ENCODE peak calls at places on chromosome 13, in five cellular contexts. C is mucosa of descending colon; T is CD4-positive, alpha-beta memory T cell; Y is tibial nerve; H is foreskin fibroblast. B is an unnamed sample.

GRCh38 chr13:58434943-58435342 is 803.4 kb downstream of the PCDH17 start:
- DNase-seq in C (no peak), T (no peak), Y (no peak), H (no peak), B (no peak)

GRCh38 chr13:109568273-109568900 is 218.0 kb downstream of the IRS2 start:
- DNase-seq in C (no peak), T (no peak), Y (no peak), H (peak), B (no peak)

GRCh38 chr13:110648848-110649421 is 33.6 kb downstream of the NAXD start:
- DNase-seq in C (no peak), T (no peak), Y (no peak), H (no peak), B (no peak)

GRCh38 chr13:97223711-97224461 is 1.8 kb downstream of the MBNL2 start:
- DNase-seq in C (peak), T (peak), Y (peak), H (peak), B (peak)

GRCh38 chr13:79090552-79091159 is 315.4 kb downstream of the RBM26 start:
- DNase-seq in C (no peak), T (no peak), Y (no peak), H (no peak), B (no peak)

GRCh38 chr13:60788156-60788829 is 391.3 kb downstream of the TDRD3 start:
- DNase-seq in C (no peak), T (no peak), Y (peak), H (no peak), B (no peak)

GRCh38 chr13:44899967-44900366 is 89.3 kb downstream of the NUFIP1 start:
- DNase-seq in C (no peak), T (no peak), Y (no peak), H (no peak), B (no peak)

GRCh38 chr13:105914637-105915036 is 620.8 kb downstream of the EFNB2 start:
- DNase-seq in C (no peak), T (no peak), Y (no peak), H (peak), B (no peak)

GRCh38 chr13:94309997-94310842 is 169.3 kb downstream of the DCT start:
- DNase-seq in C (no peak), T (no peak), Y (no peak), H (peak), B (no peak)

GRCh38 chr13:42028113-42028799 is 20.2 kb upstream of the DGKH start:
- DNase-seq in C (peak), T (no peak), Y (no peak), H (no peak), B (no peak)

GRCh38 chr13:48818495-48818961 is 157.2 kb upstream of the FNDC3A start:
- DNase-seq in C (no peak), T (no peak), Y (no peak), H (peak), B (no peak)

GRCh38 chr13:47788844-47789243 is 212.2 kb downstream of the SUCLA2 start:
- DNase-seq in C (no peak), T (no peak), Y (no peak), H (no peak), B (no peak)

GRCh38 chr13:59094149-59094548 is 1069.6 kb downstream of the DIAPH3 start:
- DNase-seq in C (no peak), T (no peak), Y (no peak), H (no peak), B (no peak)

GRCh38 chr13:23881408-23881785 is 7.8 kb downstream of the MIPEP start:
- DNase-seq in C (no peak), T (no peak), Y (no peak), H (no peak), B (no peak)

GRCh38 chr13:66033924-66034323 is 1196.2 kb downstream of the PCDH9 start:
- DNase-seq in C (no peak), T (no peak), Y (no peak), H (no peak), B (no peak)

GRCh38 chr13:76696370-76696769 is 189.8 kb downstream of the KCTD12 start:
- DNase-seq in C (no peak), T (no peak), Y (no peak), H (no peak), B (no peak)

GRCh38 chr13:107834268-107834667 is 381.1 kb downstream of the LIG4 start:
- DNase-seq in C (no peak), T (no peak), Y (no peak), H (no peak), B (no peak)

GRCh38 chr13:108789476-108789875 is 160.1 kb downstream of the MYO16 start:
- DNase-seq in C (no peak), T (no peak), Y (no peak), H (no peak), B (no peak)

GRCh38 chr13:90717451-90717936 is 630.0 kb upstream of the MIR17HG start:
- DNase-seq in C (no peak), T (no peak), Y (no peak), H (peak), B (no peak)

GRCh38 chr13:109344552-109345157 is 441.7 kb downstream of the IRS2 start:
- DNase-seq in C (no peak), T (no peak), Y (no peak), H (peak), B (no peak)

GRCh38 chr13:56351041-56351440 is 789.7 kb upstream of the PRR20A start:
- DNase-seq in C (no peak), T (no peak), Y (no peak), H (no peak), B (no peak)

GRCh38 chr13:114313061-114313860 is 1.0 kb upstream of the CHAMP1 start:
- DNase-seq in C (peak), T (no peak), Y (no peak), H (no peak), B (peak)

GRCh38 chr13:63680704-63681103 is 2265.1 kb upstream of the PCDH20 start:
- DNase-seq in C (no peak), T (no peak), Y (no peak), H (no peak), B (no peak)

GRCh38 chr13:30033681-30034447 is 183.4 kb upstream of the UBL3 start:
- DNase-seq in C (no peak), T (no peak), Y (no peak), H (peak), B (no peak)

GRCh38 chr13:54768214-54768613 is 1739.6 kb downstream of the OLFM4 start:
- DNase-seq in C (no peak), T (no peak), Y (no peak), H (no peak), B (no peak)

GRCh38 chr13:33230178-33230881 is 55.2 kb downstream of the STARD13 start:
- DNase-seq in C (no peak), T (no peak), Y (no peak), H (peak), B (no peak)

GRCh38 chr13:110364081-110364480 is 57.0 kb downstream of the COL4A2 start:
- DNase-seq in C (no peak), T (no peak), Y (no peak), H (no peak), B (no peak)

GRCh38 chr13:50892162-50892944 is 17.2 kb upstream of the RNASEH2B start:
- DNase-seq in C (peak), T (peak), Y (no peak), H (no peak), B (peak)

GRCh38 chr13:72290962-72291681 is 424.1 kb upstream of the DACH1 start:
- DNase-seq in C (no peak), T (no peak), Y (no peak), H (peak), B (peak)

GRCh38 chr13:71865858-71866172 is 1.2 kb downstream of the DACH1 start:
- DNase-seq in C (peak), T (no peak), Y (no peak), H (no peak), B (no peak)

GRCh38 chr13:23963947-23964346 is 66.6 kb upstream of the C1QTNF9B start:
- DNase-seq in C (no peak), T (no peak), Y (no peak), H (peak), B (no peak)

GRCh38 chr13:26929971-26930730 is 169.6 kb upstream of the GPR12 start:
- DNase-seq in C (peak), T (peak), Y (peak), H (peak), B (peak)
- H3K4me3 ChIP-seq in C (no peak), T (no peak), Y (no peak), H (no peak), B (no peak)

DNA sequence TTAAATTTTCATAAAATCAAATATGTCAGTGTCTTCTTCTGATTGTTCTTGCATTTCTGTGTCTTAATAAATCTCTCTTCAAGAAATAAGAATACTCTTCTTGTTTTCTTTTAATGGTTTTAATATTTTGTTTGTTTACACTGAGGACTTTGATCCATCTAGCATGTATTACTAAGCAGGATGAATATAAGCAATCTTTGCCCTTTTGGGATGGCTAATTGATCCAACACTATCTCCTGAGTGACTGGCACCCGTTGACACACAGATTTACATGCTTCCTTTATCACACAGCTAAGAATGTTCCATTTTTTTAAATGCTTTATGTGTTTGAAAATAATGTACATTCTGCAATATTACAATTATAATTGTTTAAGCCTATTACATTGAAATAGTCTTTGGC is 134.5 kb downstream of the TBC1D4 start:
- DNase-seq in C (no peak), T (no peak), Y (no peak), H (no peak), B (no peak)
- H3K4me3 ChIP-seq in C (no peak), T (no peak), Y (no peak), H (no peak), B (no peak)

GRCh38 chr13:20119960-20120359 is 40.9 kb downstream of the GJA3 start:
- DNase-seq in C (peak), T (no peak), Y (no peak), H (no peak), B (no peak)

GRCh38 chr13:20124303-20124702 is 36.5 kb downstream of the GJA3 start:
- DNase-seq in C (no peak), T (no peak), Y (no peak), H (no peak), B (no peak)

GRCh38 chr13:20125129-20125782 is 35.6 kb downstream of the GJA3 start:
- DNase-seq in C (no peak), T (no peak), Y (no peak), H (peak), B (no peak)

GRCh38 chr13:20118268-20119140 is 42.3 kb downstream of the GJA3 start:
- DNase-seq in C (peak), T (no peak), Y (peak), H (no peak), B (no peak)

GRCh38 chr13:20121154-20121515 is 39.7 kb downstream of the GJA3 start:
- DNase-seq in C (peak), T (no peak), Y (no peak), H (no peak), B (no peak)
- H3K4me3 ChIP-seq in C (no peak), T (no peak), Y (no peak), H (peak), B (peak)

GRCh38 chr13:103282571-103283450 is 216.6 kb upstream of the SLC10A2 start:
- DNase-seq in C (no peak), T (no peak), Y (no peak), H (no peak), B (no peak)
- H3K4me3 ChIP-seq in C (no peak), T (no peak), Y (no peak), H (no peak), B (no peak)

GRCh38 chr13:52950436-52950960 is 78.1 kb upstream of the OLFM4 start:
- DNase-seq in C (no peak), T (no peak), Y (no peak), H (no peak), B (no peak)

GRCh38 chr13:52949744-52950143 is 78.9 kb upstream of the OLFM4 start:
- DNase-seq in C (no peak), T (no peak), Y (no peak), H (no peak), B (no peak)

GRCh38 chr13:52961196-52961845 is 67.3 kb upstream of the OLFM4 start:
- DNase-seq in C (no peak), T (no peak), Y (no peak), H (no peak), B (no peak)

GRCh38 chr13:52954838-52955237 is 73.8 kb upstream of the OLFM4 start:
- DNase-seq in C (no peak), T (no peak), Y (no peak), H (no peak), B (no peak)

DNA sequence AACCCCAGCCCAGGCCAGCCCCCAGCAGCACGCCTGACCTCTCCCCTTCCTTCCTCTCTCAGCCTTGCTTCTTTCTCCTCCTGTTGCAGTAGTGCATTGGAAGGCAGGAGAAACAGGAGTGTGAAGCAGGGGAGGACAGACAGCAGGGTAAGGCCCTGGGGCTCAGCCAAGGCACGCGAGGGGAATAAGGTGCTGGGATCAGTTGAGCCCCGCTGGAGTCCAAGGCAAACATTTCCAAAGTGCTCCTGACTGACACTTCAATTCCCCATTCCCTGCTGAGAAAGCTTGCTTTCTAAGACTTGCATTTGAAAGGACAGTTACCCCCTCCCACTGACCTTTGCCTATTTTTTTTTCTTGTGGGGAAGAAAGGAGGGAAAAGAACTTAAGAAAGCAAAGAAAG is 73.1 kb upstream of the OLFM4 start:
- DNase-seq in C (no peak), T (no peak), Y (no peak), H (no peak), B (no peak)
- H3K4me3 ChIP-seq in C (no peak), T (no peak), Y (no peak), H (no peak), B (no peak)

GRCh38 chr13:28622286-28622685 is 36.6 kb upstream of the POMP start:
- DNase-seq in C (peak), T (no peak), Y (peak), H (no peak), B (no peak)
- H3K4me3 ChIP-seq in C (no peak), T (no peak), Y (no peak), H (no peak), B (no peak)

GRCh38 chr13:46553521-46553885 is 533 bp downstream of the LRCH1 start:
- DNase-seq in C (peak), T (no peak), Y (peak), H (no peak), B (no peak)

GRCh38 chr13:46550822-46551221 is 2.1 kb upstream of the LRCH1 start:
- DNase-seq in C (no peak), T (no peak), Y (no peak), H (no peak), B (no peak)

GRCh38 chr13:46552302-46552680 is 679 bp upstream of the LRCH1 start:
- DNase-seq in C (peak), T (no peak), Y (no peak), H (no peak), B (no peak)

GRCh38 chr13:46552888-46553520 is at the start of gene LRCH1:
- DNase-seq in C (peak), T (peak), Y (peak), H (peak), B (peak)

GRCh38 chr13:46551410-46552301 is 1.3 kb upstream of the LRCH1 start:
- DNase-seq in C (peak), T (peak), Y (peak), H (peak), B (no peak)
- H3K4me3 ChIP-seq in C (no peak), T (peak), Y (peak), H (peak), B (peak)

DNA sequence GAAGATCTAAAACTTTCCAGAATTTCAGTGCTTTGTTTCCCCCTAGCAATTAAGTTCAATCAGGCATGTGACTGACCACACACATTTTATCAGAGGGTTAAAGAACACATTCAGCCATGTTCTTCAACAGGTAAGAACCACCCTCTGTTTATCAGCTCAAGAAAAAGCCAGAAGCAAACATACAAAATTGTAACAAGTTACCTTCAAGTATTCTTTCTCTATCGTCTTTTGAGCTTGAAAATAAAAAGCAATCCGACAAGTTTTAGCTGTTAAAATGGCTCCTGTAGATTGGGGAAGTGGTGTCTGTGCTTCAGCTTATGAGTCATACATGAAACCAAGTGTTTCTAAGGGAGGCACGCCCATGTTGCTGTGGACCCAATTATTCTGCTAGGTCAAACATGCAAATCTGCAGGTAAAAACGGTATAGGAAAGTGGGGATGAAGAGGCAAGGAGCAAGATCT is at the start of gene ELF1:
- DNase-seq in C (peak), T (peak), Y (peak), H (peak), B (peak)
- H3K4me3 ChIP-seq in C (peak), T (peak), Y (no peak), H (no peak), B (peak)

GRCh38 chr13:52650731-52651130 is 1.9 kb upstream of the SUGT1 start:
- DNase-seq in C (no peak), T (no peak), Y (no peak), H (no peak), B (no peak)
- H3K4me3 ChIP-seq in C (no peak), T (no peak), Y (no peak), H (peak), B (peak)

DNA sequence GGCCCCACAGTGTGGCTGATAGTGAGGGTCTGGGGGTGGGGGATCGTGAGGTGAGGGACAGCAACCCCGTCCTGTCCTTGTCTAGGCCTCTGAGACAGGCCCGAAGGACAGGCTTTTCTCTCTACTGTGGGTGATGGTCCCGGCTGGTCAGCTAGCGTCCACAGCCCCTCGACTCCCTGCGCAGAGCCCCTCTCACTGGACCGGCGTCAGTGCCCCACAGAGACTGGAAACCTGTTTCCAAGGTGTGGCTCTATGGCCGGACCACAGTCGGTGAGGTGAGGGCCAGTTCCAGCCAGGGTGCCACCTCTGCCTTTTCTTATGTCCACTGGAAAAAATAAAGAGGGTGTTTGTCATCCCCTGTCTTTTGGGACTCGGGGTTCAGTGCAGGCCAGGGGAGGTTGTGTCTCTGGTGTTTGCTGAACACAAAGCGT is 22.6 kb downstream of the ATP11A start:
- DNase-seq in C (no peak), T (no peak), Y (no peak), H (no peak), B (no peak)
- H3K4me3 ChIP-seq in C (no peak), T (no peak), Y (no peak), H (no peak), B (no peak)